ENCODE peak calls at places on chromosome 6, in seven cellular contexts. P is mucosa of descending colon, H is mammary epithelial cell, L is endothelial cell, R is HFFc6, Z is fibroblast of the aortic adventitia, X is IMR-90. K is an unnamed sample.

GRCh38 chr6:14210077-14210476 is 92.5 kb downstream of the CD83 start:
- DNase-seq in P (no peak), H (no peak), L (no peak), R (no peak), Z (no peak), X (no peak), K (no peak)

GRCh38 chr6:44805239-44805849 is 417.8 kb downstream of the CDC5L start:
- DNase-seq in P (no peak), H (no peak), L (no peak), R (peak), Z (peak), X (peak), K (no peak)

GRCh38 chr6:155263373-155264063 is at the start of gene CLDN20:
- DNase-seq in P (no peak), H (no peak), L (no peak), R (no peak), Z (no peak), X (no peak), K (no peak)

GRCh38 chr6:85641916-85642773 is 541 bp downstream of the SYNCRIP start:
- DNase-seq in P (peak), H (peak), L (peak), R (peak), Z (peak), X (peak), K (peak)

GRCh38 chr6:83417880-83418663 is 12.8 kb downstream of the ME1 start:
- DNase-seq in P (no peak), H (peak), L (no peak), R (peak), Z (peak), X (peak), K (peak)

GRCh38 chr6:152096863-152097496 is 289.5 kb downstream of the ESR1 start:
- DNase-seq in P (no peak), H (peak), L (no peak), R (peak), Z (peak), X (peak), K (no peak)

GRCh38 chr6:157273756-157274088 is 49.6 kb downstream of the TMEM242 start:
- DNase-seq in P (peak), H (no peak), L (peak), R (no peak), Z (no peak), X (peak), K (peak)

GRCh38 chr6:25972902-25973301 is 10.3 kb downstream of the TRIM38 start:
- DNase-seq in P (no peak), H (no peak), L (no peak), R (no peak), Z (no peak), X (no peak), K (no peak)

GRCh38 chr6:129890164-129890563 is 29.0 kb upstream of the TMEM244 start:
- DNase-seq in P (no peak), H (peak), L (no peak), R (peak), Z (peak), X (peak), K (no peak)

GRCh38 chr6:149015224-149015876 is 268.5 kb downstream of the UST start:
- DNase-seq in P (no peak), H (no peak), L (no peak), R (peak), Z (peak), X (peak), K (no peak)

GRCh38 chr6:33469661-33470060 is 15.3 kb downstream of the ZBTB9 start:
- DNase-seq in P (no peak), H (no peak), L (no peak), R (no peak), Z (no peak), X (no peak), K (no peak)

GRCh38 chr6:1461207-1461606 is 71.8 kb downstream of the FOXF2 start:
- DNase-seq in P (no peak), H (peak), L (no peak), R (peak), Z (peak), X (peak), K (no peak)

GRCh38 chr6:44100088-44100550 is 27.1 kb downstream of the MRPL14 start:
- DNase-seq in P (no peak), H (no peak), L (peak), R (peak), Z (no peak), X (peak), K (no peak)

GRCh38 chr6:73476722-73477121 is 15.2 kb downstream of the MTO1 start:
- DNase-seq in P (no peak), H (no peak), L (no peak), R (no peak), Z (no peak), X (no peak), K (no peak)

GRCh38 chr6:912871-913663 is 220.1 kb upstream of the EXOC2 start:
- DNase-seq in P (no peak), H (peak), L (peak), R (peak), Z (peak), X (peak), K (peak)

GRCh38 chr6:10556496-10557391 is 35.6 kb downstream of the GCNT2 start:
- DNase-seq in P (no peak), H (no peak), L (no peak), R (no peak), Z (no peak), X (no peak), K (no peak)

GRCh38 chr6:45426251-45426650 is 48.5 kb upstream of the SUPT3H start:
- DNase-seq in P (no peak), H (no peak), L (no peak), R (no peak), Z (no peak), X (no peak), K (no peak)

GRCh38 chr6:24274441-24275083 is 83.3 kb downstream of the DCDC2 start:
- DNase-seq in P (no peak), H (peak), L (no peak), R (peak), Z (peak), X (peak), K (no peak)

GRCh38 chr6:16184129-16184528 is 54.3 kb upstream of the GMPR start:
- DNase-seq in P (no peak), H (peak), L (no peak), R (no peak), Z (peak), X (peak), K (peak)

GRCh38 chr6:74607934-74608333 is 597.9 kb downstream of the COL12A1 start:
- DNase-seq in P (no peak), H (no peak), L (no peak), R (peak), Z (peak), X (peak), K (no peak)

DNA sequence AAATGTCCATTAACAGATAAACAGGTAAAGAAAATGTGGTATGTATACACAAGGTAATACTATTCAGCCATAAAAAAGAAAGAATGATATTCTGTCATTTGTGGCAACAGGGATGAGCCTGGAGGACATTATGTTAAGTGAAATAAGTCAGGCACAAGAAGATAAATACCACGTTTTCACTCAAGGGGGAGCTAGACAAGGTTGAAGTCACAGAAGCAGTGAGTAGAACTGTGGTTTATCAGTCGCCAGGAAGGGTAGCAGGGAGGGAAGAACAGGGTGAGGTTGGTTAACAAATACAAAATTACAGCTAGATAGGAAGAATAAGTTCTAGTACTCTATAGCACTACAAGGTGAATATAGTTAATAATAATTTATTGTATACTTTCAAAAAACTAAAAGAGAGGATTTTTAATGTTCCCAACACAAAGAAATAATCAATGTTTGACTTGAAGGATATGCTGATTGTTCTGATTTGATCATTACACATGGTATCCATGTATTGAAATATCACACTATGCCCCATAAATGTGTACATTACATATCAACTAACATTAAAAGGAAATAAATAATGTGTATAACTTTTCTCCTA is 21.1 kb downstream of the RTN4IP1 start:
- DNase-seq in P (no peak), H (peak), L (peak), R (peak), Z (peak), X (peak), K (peak)
- TF ChIP-seq CTCF in P (no peak), H (peak), L (peak), R (peak), Z (peak), X (peak), K (peak)

GRCh38 chr6:30180145-30180544 is 16.8 kb downstream of the TRIM15 start:
- DNase-seq in P (no peak), H (no peak), L (no peak), R (no peak), Z (no peak), X (no peak), K (no peak)

GRCh38 chr6:30184417-30185031 is 21.2 kb downstream of the TRIM15 start:
- DNase-seq in P (no peak), H (no peak), L (no peak), R (no peak), Z (no peak), X (no peak), K (no peak)

GRCh38 chr6:30188541-30188940 is 24.7 kb downstream of the TRIM26 start:
- DNase-seq in P (no peak), H (no peak), L (no peak), R (no peak), Z (no peak), X (no peak), K (no peak)

DNA sequence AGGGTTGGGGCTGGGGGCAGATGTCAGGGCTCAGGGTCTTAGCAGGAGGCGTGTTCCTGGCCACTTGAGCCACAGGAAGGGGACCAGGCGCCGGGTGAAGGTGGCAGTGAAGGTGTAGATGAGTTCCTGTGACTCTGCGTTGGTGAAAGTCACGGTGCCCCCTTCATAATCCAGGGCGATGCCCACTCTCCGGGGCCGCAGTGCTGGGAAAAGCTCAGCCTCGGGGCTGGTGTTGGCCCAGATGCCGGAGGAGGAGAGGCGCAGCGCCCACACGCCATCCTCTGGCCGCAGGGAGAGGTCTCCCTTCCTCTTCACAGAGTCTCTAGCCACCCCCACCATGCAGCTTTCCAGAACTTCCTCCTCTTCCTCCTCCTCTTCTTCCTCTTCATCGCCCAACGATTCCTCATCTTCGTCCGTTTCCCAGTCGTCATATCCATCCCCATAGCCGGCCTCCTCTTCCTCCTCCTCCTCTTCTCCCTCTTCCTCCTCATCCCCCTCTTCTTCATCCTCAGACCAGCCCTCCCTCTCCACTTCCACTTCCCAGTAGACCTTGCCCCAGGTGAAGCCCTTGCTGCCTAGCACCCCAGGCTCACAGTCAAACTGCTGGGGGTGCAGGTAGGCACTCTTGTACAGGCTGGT is 22.6 kb downstream of the TRIM15 start:
- DNase-seq in P (no peak), H (no peak), L (no peak), R (no peak), Z (no peak), X (no peak), K (no peak)
- TF ChIP-seq CTCF in P (no peak), H (no peak), L (no peak), R (no peak), Z (no peak), X (no peak), K (no peak)

DNA sequence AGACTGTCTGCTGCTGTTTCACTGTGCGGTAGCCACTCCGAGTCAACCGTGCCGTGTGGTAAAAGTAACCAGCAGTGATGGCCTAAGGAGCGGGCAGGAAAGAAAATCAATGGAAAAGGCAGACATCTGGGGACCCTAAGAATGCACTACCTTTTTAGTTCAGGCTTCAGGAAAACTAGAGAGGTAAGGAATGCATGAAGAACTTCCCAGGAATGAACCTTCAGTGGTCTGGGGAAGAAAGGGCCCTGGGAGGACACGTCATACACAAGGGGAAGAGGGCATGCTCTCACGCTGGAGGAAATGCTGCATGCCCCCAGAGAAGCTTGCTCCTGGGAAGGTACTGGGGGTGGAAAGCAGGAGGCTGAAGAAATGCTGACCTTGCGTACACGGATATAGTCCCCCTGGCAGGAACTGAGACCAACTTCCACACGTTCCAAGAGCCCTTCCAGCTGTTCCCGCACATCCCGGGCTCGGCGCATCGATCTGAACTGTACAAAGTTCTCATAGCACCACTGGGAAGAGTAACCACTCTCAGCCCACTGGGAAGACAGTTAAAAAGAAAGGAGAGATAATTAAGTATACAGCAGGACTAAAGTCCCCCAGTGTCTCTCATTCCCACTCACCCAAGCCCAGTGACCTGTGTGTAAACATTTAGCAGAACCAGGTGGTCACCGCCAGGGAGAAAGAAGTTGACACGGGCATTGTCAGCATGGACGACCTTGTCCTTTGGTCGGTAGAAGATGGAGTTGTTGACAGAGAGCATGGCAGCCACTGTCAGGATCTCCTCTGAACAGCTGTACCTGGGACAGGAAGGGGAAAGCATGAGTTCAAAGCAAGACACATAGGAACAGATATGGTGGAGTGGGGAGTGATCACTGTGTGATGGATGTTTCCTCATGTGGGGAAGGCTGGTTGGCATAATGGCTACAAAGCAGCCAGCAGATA is 8.1 kb downstream of the C6orf136 start:
- DNase-seq in P (no peak), H (no peak), L (no peak), R (no peak), Z (no peak), X (no peak), K (no peak)
- TF ChIP-seq CTCF in P (no peak), H (no peak), L (no peak), R (no peak), Z (no peak), X (no peak), K (no peak)

GRCh38 chr6:2852514-2852855 is 10.8 kb upstream of the SERPINB1 start:
- DNase-seq in P (no peak), H (no peak), L (no peak), R (no peak), Z (no peak), X (no peak), K (no peak)

GRCh38 chr6:2853766-2854393 is 12.2 kb upstream of the SERPINB1 start:
- DNase-seq in P (no peak), H (peak), L (no peak), R (peak), Z (peak), X (peak), K (peak)

GRCh38 chr6:2855061-2855519 is 13.4 kb upstream of the SERPINB1 start:
- DNase-seq in P (no peak), H (no peak), L (no peak), R (no peak), Z (no peak), X (no peak), K (no peak)

GRCh38 chr6:2852921-2853322 is 11.3 kb upstream of the SERPINB1 start:
- DNase-seq in P (no peak), H (no peak), L (no peak), R (no peak), Z (no peak), X (no peak), K (no peak)

DNA sequence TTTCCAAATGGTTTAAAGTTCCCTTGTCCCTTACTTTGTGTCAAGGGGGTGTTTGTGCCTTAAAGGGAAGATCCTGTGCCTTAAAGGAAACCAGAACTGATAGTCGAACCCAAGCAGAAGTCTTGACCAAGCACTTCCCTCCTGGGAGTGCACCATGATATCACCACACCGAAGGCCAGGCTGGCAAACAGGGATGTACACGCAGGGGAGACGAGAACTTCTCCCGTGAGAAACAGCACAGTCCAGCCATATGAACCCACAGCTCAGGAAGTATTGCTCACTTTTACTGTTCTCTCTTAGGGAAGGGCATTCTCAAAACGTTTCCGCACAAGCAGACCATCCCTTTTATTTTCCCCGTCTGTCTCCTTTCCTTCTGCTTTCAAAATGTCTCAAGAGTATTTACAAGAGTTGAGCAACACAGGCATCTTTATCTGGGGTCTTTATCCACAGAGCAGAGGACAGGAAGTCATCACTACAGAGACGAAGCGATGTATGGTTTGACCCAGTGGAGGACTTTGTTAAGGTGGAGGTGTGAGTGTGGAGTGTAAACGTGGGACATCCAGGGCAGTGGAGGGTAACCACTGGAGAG is 12.8 kb upstream of the SERPINB1 start:
- DNase-seq in P (no peak), H (no peak), L (no peak), R (no peak), Z (no peak), X (peak), K (no peak)
- TF ChIP-seq CTCF in P (no peak), H (no peak), L (no peak), R (peak), Z (no peak), X (no peak), K (no peak)

DNA sequence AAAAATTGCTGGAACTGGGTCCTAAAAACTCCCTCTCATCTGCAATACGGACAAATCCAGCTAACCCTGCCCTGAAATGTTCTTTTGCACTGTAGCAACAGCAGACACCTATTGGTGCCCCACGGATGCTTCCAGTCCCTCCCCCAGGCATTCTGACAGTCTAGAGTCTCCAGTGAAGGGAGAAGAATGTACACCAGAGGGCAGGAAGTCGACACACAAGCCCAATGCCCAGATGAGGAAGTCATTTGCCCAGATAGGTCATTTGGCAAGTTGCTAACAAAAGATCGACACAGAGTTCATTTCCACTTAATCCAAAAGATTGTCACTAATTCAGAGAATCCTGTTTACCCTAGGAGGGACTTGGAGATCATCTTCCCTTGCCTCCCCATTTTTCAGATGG is 293.0 kb upstream of the PRDM1 start:
- DNase-seq in P (no peak), H (no peak), L (no peak), R (no peak), Z (no peak), X (no peak), K (no peak)
- TF ChIP-seq CTCF in P (no peak), H (no peak), L (no peak), R (peak), Z (no peak), X (peak), K (no peak)

K was measured in GM13976.